ENCODE peak calls at places on chromosomes 2 and 18, in five cellular contexts. One of them, this sample, is unnamed.

GRCh38 chr2:201120500-201120899 is 4.5 kb downstream of the CFLAR start:
- DNase-seq in heart left ventricle: no peak
- DNase-seq in right lobe of liver: no peak
- DNase-seq in GM23338: no peak
- DNase-seq in SW 1271: no peak
- DNase-seq in this sample: no peak

GRCh38 chr2:204110250-204111183 is 174.0 kb downstream of the ICOS start:
- DNase-seq in right lobe of liver: no peak
- DNase-seq in SW 1271: no peak
- DNase-seq in heart left ventricle: no peak
- DNase-seq in GM23338: no peak
- DNase-seq in this sample: no peak

GRCh38 chr18:23071285-23071684 is 64.0 kb upstream of the CABLES1 start:
- DNase-seq in SW 1271: no peak
- DNase-seq in heart left ventricle: peak
- DNase-seq in right lobe of liver: peak
- DNase-seq in GM23338: no peak
- DNase-seq in this sample: no peak

GRCh38 chr18:3211236-3211992 is 8.4 kb downstream of the MYOM1 start:
- DNase-seq in SW 1271: no peak
- DNase-seq in heart left ventricle: peak
- DNase-seq in right lobe of liver: no peak
- DNase-seq in GM23338: no peak
- DNase-seq in this sample: no peak

GRCh38 chr2:65108778-65109177 is 21.1 kb downstream of the RAB1A start:
- DNase-seq in heart left ventricle: no peak
- DNase-seq in right lobe of liver: no peak
- DNase-seq in SW 1271: no peak
- DNase-seq in GM23338: no peak
- DNase-seq in this sample: no peak

GRCh38 chr2:167944825-167945659 is 302.4 kb downstream of the STK39 start:
- DNase-seq in right lobe of liver: no peak
- DNase-seq in GM23338: no peak
- DNase-seq in SW 1271: no peak
- DNase-seq in heart left ventricle: no peak
- DNase-seq in this sample: no peak

GRCh38 chr2:39243469-39244123 is at the start of gene CDKL4:
- DNase-seq in SW 1271: no peak
- DNase-seq in heart left ventricle: peak
- DNase-seq in GM23338: no peak
- DNase-seq in right lobe of liver: peak
- DNase-seq in this sample: peak

GRCh38 chr2:189933041-189933440 is 129.5 kb downstream of the MSTN start:
- DNase-seq in SW 1271: no peak
- DNase-seq in GM23338: no peak
- DNase-seq in right lobe of liver: no peak
- DNase-seq in heart left ventricle: no peak
- DNase-seq in this sample: no peak

GRCh38 chr2:237090906-237091305 is 5.2 kb downstream of the COPS8 start:
- DNase-seq in GM23338: no peak
- DNase-seq in heart left ventricle: no peak
- DNase-seq in SW 1271: no peak
- DNase-seq in right lobe of liver: no peak
- DNase-seq in this sample: no peak

GRCh38 chr18:6056171-6056932 is 161.0 kb upstream of the TMEM200C start:
- DNase-seq in GM23338: no peak
- DNase-seq in right lobe of liver: no peak
- DNase-seq in SW 1271: no peak
- DNase-seq in heart left ventricle: no peak
- DNase-seq in this sample: no peak

GRCh38 chr2:240812721-240813120 is 7.3 kb downstream of the KIF1A start:
- DNase-seq in right lobe of liver: no peak
- DNase-seq in heart left ventricle: no peak
- DNase-seq in SW 1271: no peak
- DNase-seq in GM23338: no peak
- DNase-seq in this sample: peak

GRCh38 chr18:47953471-47953931 is 23.0 kb upstream of the SMAD2 start:
- DNase-seq in GM23338: peak
- DNase-seq in right lobe of liver: no peak
- DNase-seq in SW 1271: no peak
- DNase-seq in heart left ventricle: peak
- DNase-seq in this sample: no peak

GRCh38 chr18:49563701-49564100 is 1.8 kb downstream of the LIPG start:
- DNase-seq in SW 1271: no peak
- DNase-seq in GM23338: no peak
- DNase-seq in heart left ventricle: no peak
- DNase-seq in right lobe of liver: no peak
- DNase-seq in this sample: no peak

GRCh38 chr2:110106642-110107041 is 9.0 kb downstream of the MALL start:
- DNase-seq in GM23338: no peak
- DNase-seq in heart left ventricle: no peak
- DNase-seq in right lobe of liver: no peak
- DNase-seq in SW 1271: no peak
- DNase-seq in this sample: no peak

GRCh38 chr2:58428553-58429284 is 187.6 kb upstream of the FANCL start:
- DNase-seq in heart left ventricle: no peak
- DNase-seq in SW 1271: no peak
- DNase-seq in GM23338: peak
- DNase-seq in right lobe of liver: no peak
- DNase-seq in this sample: peak

GRCh38 chr2:39805936-39806608 is 27.0 kb upstream of the THUMPD2 start:
- DNase-seq in right lobe of liver: no peak
- DNase-seq in SW 1271: no peak
- DNase-seq in GM23338: no peak
- DNase-seq in heart left ventricle: no peak
- DNase-seq in this sample: no peak

GRCh38 chr2:129892773-129893172 is 86.7 kb upstream of the RAB6C start:
- DNase-seq in SW 1271: no peak
- DNase-seq in GM23338: no peak
- DNase-seq in heart left ventricle: no peak
- DNase-seq in right lobe of liver: no peak
- DNase-seq in this sample: no peak

GRCh38 chr2:8312221-8312620 is 369.6 kb upstream of the ID2 start:
- DNase-seq in right lobe of liver: no peak
- DNase-seq in heart left ventricle: no peak
- DNase-seq in GM23338: no peak
- DNase-seq in SW 1271: no peak
- DNase-seq in this sample: no peak

This sample was measured in pancreas.